ENCODE peak calls at places on chromosomes 13 and 19, in five cellular contexts. I is GM12878, J is HepG2, K is NT2/D1, P is HEK293T. M is an unnamed sample.

GRCh38 chr13:33752631-33753030 is 65.3 kb upstream of the RFC3 start:
- DNase-seq in P (no peak), K (no peak), I (no peak), J (no peak), M (no peak)

GRCh38 chr19:4115050-4115817 is 8.7 kb downstream of the MAP2K2 start:
- DNase-seq in I (peak), P (no peak), J (no peak), K (no peak), M (no peak)

GRCh38 chr13:95445116-95445515 is 107.4 kb upstream of the CLDN10 start:
- DNase-seq in K (no peak), I (no peak), J (no peak), P (no peak), M (no peak)

GRCh38 chr13:113002206-113002821 is 33.3 kb downstream of the MCF2L start:
- DNase-seq in P (peak), K (no peak), J (peak), I (no peak), M (peak)

GRCh38 chr19:16048583-16048982 is 27.7 kb upstream of the TPM4 start:
- DNase-seq in I (no peak), J (no peak), P (no peak), K (no peak), M (no peak)

GRCh38 chr13:84641491-84641890 is 759.2 kb upstream of the SLITRK1 start:
- DNase-seq in K (no peak), J (no peak), I (no peak), P (no peak), M (no peak)

GRCh38 chr19:39411006-39411831 is 1.2 kb upstream of the PLEKHG2 start:
- DNase-seq in I (no peak), P (no peak), K (no peak), J (peak), M (peak)

GRCh38 chr13:42832341-42833153 is 51.2 kb downstream of the FAM216B start:
- DNase-seq in I (no peak), K (no peak), J (peak), P (no peak), M (no peak)

GRCh38 chr13:73741742-73742141 is 392.5 kb downstream of the KLF12 start:
- DNase-seq in J (no peak), P (no peak), I (no peak), K (no peak), M (no peak)

GRCh38 chr13:112931028-112931934 is 37.7 kb upstream of the MCF2L start:
- DNase-seq in I (no peak), K (peak), J (peak), P (peak), M (no peak)

GRCh38 chr13:45162194-45162593 is 38.7 kb downstream of the KCTD4 start:
- DNase-seq in I (no peak), P (no peak), J (no peak), K (no peak), M (no peak)
- TF ChIP-seq SUZ12 in I (no peak), P (no peak), J (no peak), K (no peak), M (no peak)

DNA sequence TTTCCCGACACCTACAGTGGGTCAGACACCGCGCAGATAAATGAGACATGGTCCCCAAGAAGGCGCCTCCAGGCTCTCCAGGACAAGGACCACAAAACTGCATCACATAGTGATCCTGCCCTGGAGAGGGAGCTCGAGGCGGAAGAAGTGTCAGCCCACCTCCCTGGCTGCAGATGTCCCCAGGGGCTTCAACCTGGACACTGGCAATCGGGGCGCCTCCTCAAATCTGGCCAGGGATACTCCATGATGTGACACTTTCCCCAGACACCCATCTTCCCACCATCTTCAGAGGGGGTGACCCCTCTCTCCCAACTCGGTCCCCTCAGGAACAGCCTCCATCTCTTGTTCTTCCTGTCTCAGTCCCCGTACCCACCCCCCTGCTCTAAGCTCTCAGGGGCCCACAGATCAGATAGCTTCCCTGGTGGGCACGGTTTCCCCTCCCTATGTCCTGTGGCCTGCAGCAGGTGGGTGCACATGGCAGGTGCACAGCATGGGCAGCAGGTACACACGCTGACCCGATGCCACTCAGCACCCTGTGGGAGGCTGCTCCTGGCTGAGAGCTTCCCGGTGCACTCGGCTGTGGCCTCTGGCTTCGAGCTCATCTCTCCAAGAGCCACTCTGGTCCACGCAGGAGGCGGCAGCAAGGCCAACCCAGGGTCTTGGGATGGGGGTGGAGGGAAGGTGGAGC is 61.2 kb downstream of the PEPD start:
- DNase-seq in J (no peak), P (no peak), K (no peak), I (no peak), M (no peak)
- TF ChIP-seq SUZ12 in J (no peak), P (no peak), K (no peak), I (no peak), M (no peak)

GRCh38 chr19:19591133-19591825 is 27.2 kb downstream of the PBX4 start:
- DNase-seq in K (peak), P (no peak), J (peak), I (peak), M (no peak)
- TF ChIP-seq SUZ12 in K (no peak), P (no peak), J (no peak), I (no peak), M (no peak)

GRCh38 chr19:6427131-6427530 is 2.5 kb upstream of the KHSRP start:
- DNase-seq in I (no peak), P (no peak), K (no peak), J (no peak), M (no peak)

GRCh38 chr19:6425732-6426686 is 1.4 kb upstream of the KHSRP start:
- DNase-seq in I (no peak), J (peak), K (no peak), P (no peak), M (no peak)

GRCh38 chr19:6423499-6424189 is 967 bp downstream of the KHSRP start:
- DNase-seq in I (no peak), P (peak), K (peak), J (peak), M (no peak)

GRCh38 chr19:6424939-6425731 is 524 bp upstream of the KHSRP start:
- DNase-seq in I (peak), K (peak), J (peak), P (peak), M (peak)

DNA sequence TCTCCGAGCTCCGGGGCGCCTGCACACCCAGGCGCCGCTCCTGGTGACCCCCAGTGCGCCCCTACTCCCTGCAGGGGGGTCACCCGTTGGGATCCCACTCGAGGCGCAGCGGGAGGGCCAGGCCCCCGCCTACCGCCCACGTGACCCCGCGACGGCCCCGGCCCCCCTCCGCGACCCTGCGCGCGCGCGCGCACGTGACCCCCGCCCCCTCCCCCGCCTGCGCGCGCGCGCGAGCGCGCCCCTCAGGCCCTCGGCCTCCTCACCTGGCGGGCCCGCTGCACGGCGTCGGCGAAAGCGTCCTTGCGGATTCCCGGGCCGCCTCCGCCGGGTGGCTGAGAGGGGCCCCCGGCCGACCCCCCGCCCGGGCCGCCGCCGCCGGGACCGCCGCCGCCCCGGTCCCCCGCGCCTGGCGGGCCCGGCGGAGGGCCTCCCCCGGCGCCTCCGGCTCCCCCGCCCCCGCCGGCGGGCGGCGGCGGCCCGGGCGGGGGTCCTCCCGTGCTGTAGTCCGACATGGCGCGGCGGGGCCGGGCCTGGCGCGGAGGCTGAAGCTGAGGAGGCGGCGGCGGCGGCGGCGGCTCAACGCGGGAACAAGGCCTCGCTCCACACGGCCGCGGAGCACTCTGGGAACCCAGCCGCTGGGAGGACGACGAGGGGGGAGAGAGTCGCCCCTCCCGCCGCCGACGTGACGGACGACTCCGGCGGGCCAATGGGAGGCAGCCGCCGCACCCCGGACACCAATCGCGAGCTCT is at the start of gene KHSRP:
- DNase-seq in J (no peak), K (no peak), P (no peak), I (no peak), M (no peak)
- TF ChIP-seq SUZ12 in J (peak), K (no peak), P (no peak), I (no peak), M (no peak)

GRCh38 chr19:54172764-54173699 is at the start of gene TMC4:
- DNase-seq in P (no peak), K (no peak), I (no peak), J (no peak), M (no peak)
- TF ChIP-seq SUZ12 in P (no peak), K (no peak), I (no peak), J (no peak), M (no peak)

M was measured in H1.